ENCODE peak calls at places on chromosomes 16 and 17, in nine cellular contexts. One of them, this sample, is unnamed.

GRCh38 chr17:39687101-39687545 is 734 bp downstream of the PGAP3 start:
- DNase-seq in IMR-90: no peak
- DNase-seq in fibroblast of the conjunctiva: no peak
- DNase-seq in ovary: no peak
- DNase-seq in tibial nerve: no peak
- DNase-seq in HFF-Myc: no peak
- DNase-seq in A549: no peak
- DNase-seq in stimulated activated naive B cell treated with anti-CD40 and anti-IgM and Interleukin-4, amounts not matched to agents 10 μg/mL and 1 μg/mL and 100 μg/mL, for 72 hours: no peak
- DNase-seq in memory B cell: no peak
- DNase-seq in this sample: no peak

GRCh38 chr17:67055811-67056745 is 11.7 kb downstream of the CACNG1 start:
- DNase-seq in IMR-90: no peak
- DNase-seq in fibroblast of the conjunctiva: no peak
- DNase-seq in ovary: no peak
- DNase-seq in tibial nerve: no peak
- DNase-seq in HFF-Myc: no peak
- DNase-seq in A549: no peak
- DNase-seq in stimulated activated naive B cell treated with anti-CD40 and anti-IgM and Interleukin-4, amounts not matched to agents 10 μg/mL and 1 μg/mL and 100 μg/mL, for 72 hours: no peak
- DNase-seq in memory B cell: no peak
- DNase-seq in this sample: no peak

GRCh38 chr16:53952215-53953208 is 248.6 kb downstream of the FTO start:
- DNase-seq in IMR-90: peak
- DNase-seq in fibroblast of the conjunctiva: no peak
- DNase-seq in ovary: no peak
- DNase-seq in tibial nerve: no peak
- DNase-seq in HFF-Myc: peak
- DNase-seq in A549: no peak
- DNase-seq in stimulated activated naive B cell treated with anti-CD40 and anti-IgM and Interleukin-4, amounts not matched to agents 10 μg/mL and 1 μg/mL and 100 μg/mL, for 72 hours: no peak
- DNase-seq in memory B cell: no peak
- DNase-seq in this sample: no peak

GRCh38 chr16:70693231-70693671 is 7.4 kb upstream of the MTSS2 start:
- DNase-seq in IMR-90: no peak
- DNase-seq in fibroblast of the conjunctiva: no peak
- DNase-seq in ovary: peak
- DNase-seq in tibial nerve: no peak
- DNase-seq in HFF-Myc: no peak
- DNase-seq in A549: no peak
- DNase-seq in stimulated activated naive B cell treated with anti-CD40 and anti-IgM and Interleukin-4, amounts not matched to agents 10 μg/mL and 1 μg/mL and 100 μg/mL, for 72 hours: no peak
- DNase-seq in memory B cell: no peak
- DNase-seq in this sample: no peak

GRCh38 chr17:20145567-20145966 is 136.4 kb downstream of the SPECC1 start:
- DNase-seq in IMR-90: no peak
- DNase-seq in fibroblast of the conjunctiva: no peak
- DNase-seq in ovary: no peak
- DNase-seq in tibial nerve: no peak
- DNase-seq in HFF-Myc: no peak
- DNase-seq in A549: no peak
- DNase-seq in stimulated activated naive B cell treated with anti-CD40 and anti-IgM and Interleukin-4, amounts not matched to agents 10 μg/mL and 1 μg/mL and 100 μg/mL, for 72 hours: no peak
- DNase-seq in memory B cell: no peak
- DNase-seq in this sample: no peak

GRCh38 chr16:86783626-86784266 is 205.4 kb downstream of the FOXL1 start:
- DNase-seq in IMR-90: no peak
- DNase-seq in fibroblast of the conjunctiva: no peak
- DNase-seq in ovary: no peak
- DNase-seq in tibial nerve: no peak
- DNase-seq in HFF-Myc: no peak
- DNase-seq in A549: no peak
- DNase-seq in stimulated activated naive B cell treated with anti-CD40 and anti-IgM and Interleukin-4, amounts not matched to agents 10 μg/mL and 1 μg/mL and 100 μg/mL, for 72 hours: no peak
- DNase-seq in memory B cell: no peak
- DNase-seq in this sample: no peak

GRCh38 chr17:68456529-68457167 is 648 bp downstream of the WIPI1 start:
- DNase-seq in IMR-90: peak
- DNase-seq in fibroblast of the conjunctiva: peak
- DNase-seq in ovary: peak
- DNase-seq in tibial nerve: peak
- DNase-seq in HFF-Myc: peak
- DNase-seq in A549: peak
- DNase-seq in stimulated activated naive B cell treated with anti-CD40 and anti-IgM and Interleukin-4, amounts not matched to agents 10 μg/mL and 1 μg/mL and 100 μg/mL, for 72 hours: no peak
- DNase-seq in memory B cell: no peak
- DNase-seq in this sample: peak

GRCh38 chr17:83092931-83093330 is 13.5 kb downstream of the METRNL start:
- DNase-seq in IMR-90: no peak
- DNase-seq in fibroblast of the conjunctiva: no peak
- DNase-seq in ovary: no peak
- DNase-seq in tibial nerve: no peak
- DNase-seq in HFF-Myc: no peak
- DNase-seq in A549: no peak
- DNase-seq in stimulated activated naive B cell treated with anti-CD40 and anti-IgM and Interleukin-4, amounts not matched to agents 10 μg/mL and 1 μg/mL and 100 μg/mL, for 72 hours: no peak
- DNase-seq in memory B cell: no peak
- DNase-seq in this sample: no peak

GRCh38 chr17:65530158-65530984 is 31.1 kb downstream of the AXIN2 start:
- DNase-seq in IMR-90: no peak
- DNase-seq in fibroblast of the conjunctiva: no peak
- DNase-seq in ovary: no peak
- DNase-seq in tibial nerve: no peak
- DNase-seq in HFF-Myc: no peak
- DNase-seq in A549: no peak
- DNase-seq in stimulated activated naive B cell treated with anti-CD40 and anti-IgM and Interleukin-4, amounts not matched to agents 10 μg/mL and 1 μg/mL and 100 μg/mL, for 72 hours: no peak
- DNase-seq in memory B cell: no peak
- DNase-seq in this sample: no peak

GRCh38 chr17:48420823-48421222 is 9.2 kb downstream of the SKAP1 start:
- DNase-seq in IMR-90: no peak
- DNase-seq in fibroblast of the conjunctiva: no peak
- DNase-seq in ovary: no peak
- DNase-seq in tibial nerve: no peak
- DNase-seq in HFF-Myc: no peak
- DNase-seq in A549: no peak
- DNase-seq in stimulated activated naive B cell treated with anti-CD40 and anti-IgM and Interleukin-4, amounts not matched to agents 10 μg/mL and 1 μg/mL and 100 μg/mL, for 72 hours: no peak
- DNase-seq in memory B cell: no peak
- DNase-seq in this sample: no peak

GRCh38 chr16:19522369-19523159 is 666 bp upstream of the GDE1 start:
- DNase-seq in IMR-90: no peak
- DNase-seq in fibroblast of the conjunctiva: no peak
- DNase-seq in ovary: no peak
- DNase-seq in tibial nerve: no peak
- DNase-seq in HFF-Myc: no peak
- DNase-seq in A549: no peak
- DNase-seq in stimulated activated naive B cell treated with anti-CD40 and anti-IgM and Interleukin-4, amounts not matched to agents 10 μg/mL and 1 μg/mL and 100 μg/mL, for 72 hours: no peak
- DNase-seq in memory B cell: no peak
- DNase-seq in this sample: no peak

GRCh38 chr17:41519501-41520224 is 973 bp upstream of the KRT15 start:
- DNase-seq in IMR-90: no peak
- DNase-seq in fibroblast of the conjunctiva: no peak
- DNase-seq in ovary: no peak
- DNase-seq in tibial nerve: no peak
- DNase-seq in HFF-Myc: no peak
- DNase-seq in A549: no peak
- DNase-seq in stimulated activated naive B cell treated with anti-CD40 and anti-IgM and Interleukin-4, amounts not matched to agents 10 μg/mL and 1 μg/mL and 100 μg/mL, for 72 hours: no peak
- DNase-seq in memory B cell: no peak
- DNase-seq in this sample: no peak

GRCh38 chr16:84537431-84538151 is 33.1 kb upstream of the MEAK7 start:
- DNase-seq in IMR-90: no peak
- DNase-seq in fibroblast of the conjunctiva: no peak
- DNase-seq in ovary: no peak
- DNase-seq in tibial nerve: no peak
- DNase-seq in HFF-Myc: no peak
- DNase-seq in A549: no peak
- DNase-seq in stimulated activated naive B cell treated with anti-CD40 and anti-IgM and Interleukin-4, amounts not matched to agents 10 μg/mL and 1 μg/mL and 100 μg/mL, for 72 hours: no peak
- DNase-seq in memory B cell: no peak
- DNase-seq in this sample: no peak

GRCh38 chr16:31273676-31274075 is 13.9 kb downstream of the ITGAM start:
- DNase-seq in IMR-90: no peak
- DNase-seq in fibroblast of the conjunctiva: no peak
- DNase-seq in ovary: no peak
- DNase-seq in tibial nerve: no peak
- DNase-seq in HFF-Myc: peak
- DNase-seq in A549: no peak
- DNase-seq in stimulated activated naive B cell treated with anti-CD40 and anti-IgM and Interleukin-4, amounts not matched to agents 10 μg/mL and 1 μg/mL and 100 μg/mL, for 72 hours: no peak
- DNase-seq in memory B cell: no peak
- DNase-seq in this sample: no peak

GRCh38 chr16:65106792-65107191 is 15.1 kb downstream of the CDH11 start:
- DNase-seq in IMR-90: peak
- DNase-seq in fibroblast of the conjunctiva: no peak
- DNase-seq in ovary: no peak
- DNase-seq in tibial nerve: no peak
- DNase-seq in HFF-Myc: no peak
- DNase-seq in A549: no peak
- DNase-seq in stimulated activated naive B cell treated with anti-CD40 and anti-IgM and Interleukin-4, amounts not matched to agents 10 μg/mL and 1 μg/mL and 100 μg/mL, for 72 hours: no peak
- DNase-seq in memory B cell: no peak
- DNase-seq in this sample: no peak

GRCh38 chr17:1787301-1787902 is 25.5 kb downstream of the SERPINF1 start:
- DNase-seq in IMR-90: peak
- DNase-seq in fibroblast of the conjunctiva: peak
- DNase-seq in ovary: peak
- DNase-seq in tibial nerve: no peak
- DNase-seq in HFF-Myc: peak
- DNase-seq in A549: peak
- DNase-seq in stimulated activated naive B cell treated with anti-CD40 and anti-IgM and Interleukin-4, amounts not matched to agents 10 μg/mL and 1 μg/mL and 100 μg/mL, for 72 hours: no peak
- DNase-seq in memory B cell: no peak
- DNase-seq in this sample: no peak

GRCh38 chr17:34313164-34313563 is 6.1 kb upstream of the CCL8 start:
- DNase-seq in IMR-90: peak
- DNase-seq in fibroblast of the conjunctiva: peak
- DNase-seq in ovary: no peak
- DNase-seq in tibial nerve: no peak
- DNase-seq in HFF-Myc: no peak
- DNase-seq in A549: no peak
- DNase-seq in stimulated activated naive B cell treated with anti-CD40 and anti-IgM and Interleukin-4, amounts not matched to agents 10 μg/mL and 1 μg/mL and 100 μg/mL, for 72 hours: no peak
- DNase-seq in memory B cell: no peak
- DNase-seq in this sample: no peak